ENCODE peak calls at places on chromosomes 2 and 18, in eight cellular contexts. One of them, this sample, is unnamed.

GRCh38 chr2:33552758-33553461 is 46.2 kb downstream of the FAM98A start:
- DNase-seq in adrenal gland: no peak
- DNase-seq in AG09309: no peak
- DNase-seq in HepG2: peak
- DNase-seq in AG04450: no peak
- DNase-seq in esophagus squamous epithelium: no peak
- DNase-seq in cardiac muscle cell: peak
- DNase-seq in HL-60: no peak
- DNase-seq in this sample: no peak

GRCh38 chr18:35407871-35408481 is 30.8 kb upstream of the ZNF396 start:
- DNase-seq in AG09309: peak
- DNase-seq in AG04450: peak
- DNase-seq in HL-60: peak
- DNase-seq in HepG2: peak
- DNase-seq in esophagus squamous epithelium: no peak
- DNase-seq in adrenal gland: peak
- DNase-seq in cardiac muscle cell: peak
- DNase-seq in this sample: no peak

GRCh38 chr2:63463142-63463541 is 125.1 kb downstream of the WDPCP start:
- DNase-seq in AG04450: no peak
- DNase-seq in HepG2: no peak
- DNase-seq in cardiac muscle cell: no peak
- DNase-seq in AG09309: no peak
- DNase-seq in HL-60: no peak
- DNase-seq in esophagus squamous epithelium: no peak
- DNase-seq in adrenal gland: no peak
- DNase-seq in this sample: no peak

GRCh38 chr18:64287926-64288325 is 139.0 kb upstream of the LINC00305 start:
- DNase-seq in adrenal gland: no peak
- DNase-seq in cardiac muscle cell: no peak
- DNase-seq in HepG2: no peak
- DNase-seq in AG09309: no peak
- DNase-seq in HL-60: no peak
- DNase-seq in esophagus squamous epithelium: no peak
- DNase-seq in AG04450: no peak
- DNase-seq in this sample: no peak

GRCh38 chr18:44568986-44569385 is 111.7 kb upstream of the SETBP1 start:
- DNase-seq in AG04450: no peak
- DNase-seq in AG09309: peak
- DNase-seq in HL-60: no peak
- DNase-seq in adrenal gland: no peak
- DNase-seq in HepG2: no peak
- DNase-seq in cardiac muscle cell: no peak
- DNase-seq in esophagus squamous epithelium: no peak
- DNase-seq in this sample: no peak

GRCh38 chr2:1487758-1488715 is 74.8 kb downstream of the TPO start:
- DNase-seq in AG09309: no peak
- DNase-seq in cardiac muscle cell: no peak
- DNase-seq in HL-60: no peak
- DNase-seq in adrenal gland: no peak
- DNase-seq in esophagus squamous epithelium: no peak
- DNase-seq in HepG2: no peak
- DNase-seq in AG04450: no peak
- DNase-seq in this sample: no peak

GRCh38 chr2:128172191-128172590 is 81.2 kb downstream of the UGGT1 start:
- DNase-seq in esophagus squamous epithelium: no peak
- DNase-seq in adrenal gland: no peak
- DNase-seq in cardiac muscle cell: peak
- DNase-seq in AG04450: no peak
- DNase-seq in HepG2: peak
- DNase-seq in AG09309: no peak
- DNase-seq in HL-60: no peak
- DNase-seq in this sample: no peak

GRCh38 chr18:57437433-57437781 is 2.2 kb downstream of the ONECUT2 start:
- DNase-seq in AG09309: no peak
- DNase-seq in cardiac muscle cell: no peak
- DNase-seq in HepG2: peak
- DNase-seq in adrenal gland: no peak
- DNase-seq in HL-60: no peak
- DNase-seq in esophagus squamous epithelium: no peak
- DNase-seq in AG04450: no peak
- DNase-seq in this sample: no peak

GRCh38 chr2:134131681-134132486 is 122.0 kb upstream of the MGAT5 start:
- DNase-seq in esophagus squamous epithelium: no peak
- DNase-seq in HepG2: no peak
- DNase-seq in adrenal gland: no peak
- DNase-seq in HL-60: no peak
- DNase-seq in AG09309: no peak
- DNase-seq in AG04450: no peak
- DNase-seq in cardiac muscle cell: no peak
- DNase-seq in this sample: no peak

GRCh38 chr18:8478166-8478967 is 130.9 kb upstream of the RAB12 start:
- DNase-seq in adrenal gland: peak
- DNase-seq in AG09309: no peak
- DNase-seq in HL-60: peak
- DNase-seq in AG04450: peak
- DNase-seq in esophagus squamous epithelium: no peak
- DNase-seq in cardiac muscle cell: peak
- DNase-seq in HepG2: peak
- DNase-seq in this sample: peak

GRCh38 chr18:23779696-23780303 is 90.5 kb downstream of the LAMA3 start:
- DNase-seq in AG04450: no peak
- DNase-seq in AG09309: no peak
- DNase-seq in esophagus squamous epithelium: no peak
- DNase-seq in cardiac muscle cell: peak
- DNase-seq in HepG2: peak
- DNase-seq in HL-60: no peak
- DNase-seq in adrenal gland: no peak
- DNase-seq in this sample: no peak

GRCh38 chr2:145985517-145985916 is 1465.6 kb upstream of the ZEB2 start:
- DNase-seq in adrenal gland: no peak
- DNase-seq in esophagus squamous epithelium: no peak
- DNase-seq in AG09309: no peak
- DNase-seq in AG04450: no peak
- DNase-seq in HL-60: no peak
- DNase-seq in cardiac muscle cell: peak
- DNase-seq in HepG2: no peak
- DNase-seq in this sample: no peak

GRCh38 chr2:25079050-25079635 is 37.3 kb downstream of the EFR3B start:
- DNase-seq in AG04450: no peak
- DNase-seq in AG09309: no peak
- DNase-seq in HL-60: no peak
- DNase-seq in adrenal gland: no peak
- DNase-seq in HepG2: no peak
- DNase-seq in cardiac muscle cell: no peak
- DNase-seq in esophagus squamous epithelium: no peak
- DNase-seq in this sample: no peak

GRCh38 chr2:232376260-232376659 is 2.3 kb upstream of the ALPP start:
- DNase-seq in cardiac muscle cell: no peak
- DNase-seq in adrenal gland: no peak
- DNase-seq in esophagus squamous epithelium: no peak
- DNase-seq in HepG2: no peak
- DNase-seq in HL-60: no peak
- DNase-seq in AG09309: no peak
- DNase-seq in AG04450: no peak
- DNase-seq in this sample: no peak

GRCh38 chr2:106011993-106012392 is 182.1 kb downstream of the UXS1 start:
- DNase-seq in AG04450: no peak
- DNase-seq in HepG2: no peak
- DNase-seq in adrenal gland: no peak
- DNase-seq in AG09309: no peak
- DNase-seq in cardiac muscle cell: no peak
- DNase-seq in esophagus squamous epithelium: no peak
- DNase-seq in HL-60: no peak
- DNase-seq in this sample: no peak

GRCh38 chr2:232781765-232782164 is 5.4 kb upstream of the KCNJ13 start:
- DNase-seq in HepG2: peak
- DNase-seq in cardiac muscle cell: peak
- DNase-seq in adrenal gland: no peak
- DNase-seq in AG04450: peak
- DNase-seq in HL-60: no peak
- DNase-seq in esophagus squamous epithelium: no peak
- DNase-seq in AG09309: peak
- DNase-seq in this sample: peak

GRCh38 chr2:45114221-45114955 is 105.1 kb upstream of the SIX2 start:
- DNase-seq in AG04450: no peak
- DNase-seq in cardiac muscle cell: no peak
- DNase-seq in esophagus squamous epithelium: no peak
- DNase-seq in adrenal gland: no peak
- DNase-seq in HL-60: no peak
- DNase-seq in HepG2: no peak
- DNase-seq in AG09309: no peak
- DNase-seq in this sample: no peak

GRCh38 chr2:102345329-102345920 is 10.2 kb upstream of the IL18R1 start:
- DNase-seq in esophagus squamous epithelium: no peak
- DNase-seq in adrenal gland: no peak
- DNase-seq in AG04450: no peak
- DNase-seq in HepG2: no peak
- DNase-seq in cardiac muscle cell: peak
- DNase-seq in HL-60: no peak
- DNase-seq in AG09309: no peak
- DNase-seq in this sample: no peak

GRCh38 chr18:64659186-64659585 is 510.3 kb upstream of the LINC00305 start:
- DNase-seq in cardiac muscle cell: no peak
- DNase-seq in HepG2: no peak
- DNase-seq in esophagus squamous epithelium: no peak
- DNase-seq in HL-60: no peak
- DNase-seq in adrenal gland: no peak
- DNase-seq in AG09309: no peak
- DNase-seq in AG04450: no peak
- DNase-seq in this sample: no peak

GRCh38 chr2:154700142-154700541 is 1.6 kb downstream of the KCNJ3 start:
- DNase-seq in esophagus squamous epithelium: no peak
- DNase-seq in AG04450: no peak
- DNase-seq in AG09309: no peak
- DNase-seq in adrenal gland: no peak
- DNase-seq in cardiac muscle cell: no peak
- DNase-seq in HepG2: no peak
- DNase-seq in HL-60: no peak
- DNase-seq in this sample: no peak

GRCh38 chr18:3454365-3455089 is 4.6 kb downstream of the TGIF1 start:
- DNase-seq in AG09309: no peak
- DNase-seq in adrenal gland: peak
- DNase-seq in AG04450: no peak
- DNase-seq in esophagus squamous epithelium: no peak
- DNase-seq in cardiac muscle cell: peak
- DNase-seq in HepG2: peak
- DNase-seq in HL-60: peak
- DNase-seq in this sample: no peak

GRCh38 chr2:102806250-102806837 is 44.5 kb downstream of the TMEM182 start:
- DNase-seq in esophagus squamous epithelium: no peak
- DNase-seq in AG09309: peak
- DNase-seq in adrenal gland: peak
- DNase-seq in HepG2: peak
- DNase-seq in cardiac muscle cell: peak
- DNase-seq in HL-60: peak
- DNase-seq in AG04450: peak
- DNase-seq in this sample: peak

GRCh38 chr2:27728081-27728858 is 43.2 kb upstream of the MRPL33 start:
- DNase-seq in esophagus squamous epithelium: no peak
- DNase-seq in AG09309: no peak
- DNase-seq in HepG2: no peak
- DNase-seq in AG04450: no peak
- DNase-seq in HL-60: no peak
- DNase-seq in adrenal gland: no peak
- DNase-seq in cardiac muscle cell: no peak
- DNase-seq in this sample: no peak

DNA sequence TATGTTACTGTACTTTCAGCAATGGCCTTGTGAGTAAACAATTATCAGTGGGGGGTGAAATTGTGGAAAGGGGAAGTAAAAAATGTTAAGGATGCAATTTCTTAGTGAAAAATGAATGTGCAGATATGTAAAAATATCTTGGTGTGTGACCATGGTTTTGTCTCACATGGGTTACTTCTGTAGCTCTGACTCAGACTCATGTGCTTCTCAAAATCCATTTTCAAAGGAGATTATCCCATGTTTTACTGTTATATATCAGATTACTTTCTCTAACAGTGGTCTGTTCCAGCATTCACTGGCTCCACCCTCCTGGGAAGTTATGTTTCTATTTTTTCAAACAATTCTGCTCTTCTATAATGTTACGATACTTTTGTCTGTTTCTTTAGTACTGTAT is 298.2 kb upstream of the COL3A1 start:
- DNase-seq in adrenal gland: no peak
- DNase-seq in esophagus squamous epithelium: no peak
- DNase-seq in HepG2: no peak
- DNase-seq in cardiac muscle cell: peak
- DNase-seq in HL-60: no peak
- DNase-seq in AG04450: no peak
- DNase-seq in AG09309: no peak
- DNase-seq in this sample: no peak
- H3K4me3 ChIP-seq in adrenal gland: no peak
- H3K4me3 ChIP-seq in esophagus squamous epithelium: no peak
- H3K4me3 ChIP-seq in HepG2: no peak
- H3K4me3 ChIP-seq in cardiac muscle cell: no peak
- H3K4me3 ChIP-seq in HL-60: no peak
- H3K4me3 ChIP-seq in AG04450: no peak
- H3K4me3 ChIP-seq in AG09309: no peak
- H3K4me3 ChIP-seq in this sample: no peak

DNA sequence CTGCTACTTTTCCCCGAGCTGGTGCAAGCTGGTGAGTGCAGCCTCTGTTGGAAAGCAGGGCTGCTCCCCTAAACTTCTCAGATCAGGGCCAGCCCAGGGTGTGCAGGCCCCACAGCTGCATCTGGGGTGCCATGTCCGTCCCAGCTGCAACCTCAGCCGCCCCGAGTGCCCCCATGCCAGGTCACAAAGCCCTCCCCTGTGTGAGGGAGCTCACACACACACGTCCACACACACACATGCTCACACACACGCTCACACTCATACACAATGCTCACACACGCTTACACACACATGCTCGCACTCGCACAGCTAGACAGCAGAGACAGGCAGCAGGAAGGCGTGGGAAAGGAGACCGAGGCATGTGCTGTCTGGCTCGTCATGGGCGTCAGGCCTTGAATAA is 55.4 kb downstream of the ADI1 start:
- DNase-seq in adrenal gland: no peak
- DNase-seq in HepG2: no peak
- DNase-seq in esophagus squamous epithelium: no peak
- DNase-seq in HL-60: no peak
- DNase-seq in AG09309: no peak
- DNase-seq in cardiac muscle cell: no peak
- DNase-seq in AG04450: no peak
- DNase-seq in this sample: no peak
- TF ChIP-seq CTCF in adrenal gland: no peak
- TF ChIP-seq CTCF in HepG2: no peak
- TF ChIP-seq CTCF in esophagus squamous epithelium: no peak
- TF ChIP-seq CTCF in HL-60: no peak
- TF ChIP-seq CTCF in AG09309: no peak
- TF ChIP-seq CTCF in cardiac muscle cell: no peak
- TF ChIP-seq CTCF in AG04450: no peak
- TF ChIP-seq CTCF in this sample: no peak

GRCh38 chr2:9236867-9237266 is 30.3 kb downstream of the ASAP2 start:
- DNase-seq in HL-60: no peak
- DNase-seq in HepG2: no peak
- DNase-seq in AG09309: no peak
- DNase-seq in adrenal gland: no peak
- DNase-seq in AG04450: no peak
- DNase-seq in esophagus squamous epithelium: no peak
- DNase-seq in cardiac muscle cell: no peak
- DNase-seq in this sample: no peak
- H3K4me3 ChIP-seq in HL-60: no peak
- H3K4me3 ChIP-seq in HepG2: no peak
- H3K4me3 ChIP-seq in AG09309: no peak
- H3K4me3 ChIP-seq in adrenal gland: no peak
- H3K4me3 ChIP-seq in AG04450: no peak
- H3K4me3 ChIP-seq in esophagus squamous epithelium: no peak
- H3K4me3 ChIP-seq in cardiac muscle cell: no peak
- H3K4me3 ChIP-seq in this sample: no peak

GRCh38 chr2:6352906-6353515 is 512.7 kb downstream of the CMPK2 start:
- DNase-seq in AG04450: peak
- DNase-seq in esophagus squamous epithelium: no peak
- DNase-seq in HL-60: peak
- DNase-seq in cardiac muscle cell: no peak
- DNase-seq in HepG2: peak
- DNase-seq in AG09309: no peak
- DNase-seq in adrenal gland: peak
- DNase-seq in this sample: no peak
- TF ChIP-seq CTCF in AG04450: peak
- TF ChIP-seq CTCF in esophagus squamous epithelium: no peak
- TF ChIP-seq CTCF in HL-60: no peak
- TF ChIP-seq CTCF in cardiac muscle cell: no peak
- TF ChIP-seq CTCF in HepG2: peak
- TF ChIP-seq CTCF in AG09309: peak
- TF ChIP-seq CTCF in adrenal gland: peak
- TF ChIP-seq CTCF in this sample: peak

This sample was measured in GM12864.